ENCODE peak calls at places on chromosome 6, in eight cellular contexts. N is heart right ventricle; F is MM.1S; M is vagina; X is CD4-positive, CD25-positive, alpha-beta regulatory T cell; E is pancreas; Z is tibial nerve; K is small intestine. H is an unnamed sample. For H3K36me3, the result is how much of the 10 kb centered on the place peaks cover.

GRCh38 chr6:165767228-165767627 is 104.2 kb upstream of the PDE10A start:
- DNase-seq in N (no peak), F (no peak), M (no peak), X (no peak), E (no peak), Z (no peak), K (no peak), H (no peak)

GRCh38 chr6:133193396-133193795 is 47.8 kb upstream of the EYA4 start:
- DNase-seq in N (no peak), F (no peak), M (no peak), X (no peak), E (no peak), Z (no peak), K (no peak), H (no peak)

GRCh38 chr6:142187209-142187608 is 40.1 kb downstream of the VTA1 start:
- DNase-seq in N (peak), F (no peak), M (no peak), X (no peak), E (no peak), Z (no peak), K (peak), H (no peak)

GRCh38 chr6:1001655-1002349 is 308.9 kb upstream of the EXOC2 start:
- DNase-seq in N (no peak), F (no peak), M (no peak), X (no peak), E (no peak), Z (no peak), K (no peak), H (no peak)

GRCh38 chr6:137165375-137166246 is 7.8 kb downstream of the IL22RA2 start:
- DNase-seq in N (no peak), F (peak), M (no peak), X (no peak), E (peak), Z (no peak), K (peak), H (no peak)

GRCh38 chr6:11427827-11428245 is 109.7 kb upstream of the TMEM170B start:
- DNase-seq in N (no peak), F (no peak), M (no peak), X (no peak), E (no peak), Z (no peak), K (no peak), H (no peak)

GRCh38 chr6:45880139-45880538 is 135.5 kb downstream of the CLIC5 start:
- DNase-seq in N (no peak), F (no peak), M (no peak), X (no peak), E (no peak), Z (no peak), K (peak), H (no peak)

GRCh38 chr6:73798592-73798991 is 102.6 kb downstream of the CD109 start:
- DNase-seq in N (peak), F (no peak), M (no peak), X (no peak), E (peak), Z (peak), K (no peak), H (no peak)

GRCh38 chr6:19771753-19772336 is 65.3 kb upstream of the ID4 start:
- DNase-seq in N (no peak), F (no peak), M (no peak), X (no peak), E (no peak), Z (no peak), K (no peak), H (no peak)

GRCh38 chr6:136060759-136061158 is 189.4 kb downstream of the MTFR2 start:
- DNase-seq in N (no peak), F (no peak), M (no peak), X (no peak), E (no peak), Z (no peak), K (no peak), H (no peak)

GRCh38 chr6:15994814-15995459 is 133.9 kb upstream of the MYLIP start:
- DNase-seq in N (no peak), F (no peak), M (no peak), X (no peak), E (no peak), Z (no peak), K (no peak), H (no peak)

GRCh38 chr6:159610881-159611280 is 82.2 kb downstream of the SOD2 start:
- DNase-seq in N (no peak), F (no peak), M (no peak), X (no peak), E (no peak), Z (no peak), K (no peak), H (no peak)

GRCh38 chr6:54135665-54136370 is 24.6 kb downstream of the MLIP start:
- DNase-seq in N (no peak), F (no peak), M (no peak), X (no peak), E (no peak), Z (no peak), K (peak), H (no peak)

GRCh38 chr6:103895136-103895535 is 964.6 kb downstream of the HACE1 start:
- DNase-seq in N (no peak), F (no peak), M (no peak), X (no peak), E (no peak), Z (no peak), K (no peak), H (no peak)

GRCh38 chr6:13303668-13304017 is 24.7 kb downstream of the TBC1D7 start:
- DNase-seq in N (peak), F (peak), M (no peak), X (no peak), E (peak), Z (peak), K (peak), H (peak)

GRCh38 chr6:169627736-169628423 is 73.9 kb downstream of the WDR27 start:
- DNase-seq in N (no peak), F (no peak), M (no peak), X (no peak), E (no peak), Z (no peak), K (no peak), H (no peak)
- H3K36me3 ChIP-seq in N (under half), F (under half), M (under half), X (under half), E (under half), Z (under half), K (under half), H (under half)

GRCh38 chr6:36862164-36862847 is 12.3 kb downstream of the PPIL1 start:
- DNase-seq in N (no peak), F (no peak), M (no peak), X (no peak), E (no peak), Z (no peak), K (no peak), H (no peak)

GRCh38 chr6:36862848-36863382 is 11.7 kb downstream of the PPIL1 start:
- DNase-seq in N (no peak), F (no peak), M (no peak), X (no peak), E (no peak), Z (no peak), K (no peak), H (no peak)

GRCh38 chr6:36863670-36864540 is 10.7 kb downstream of the PPIL1 start:
- DNase-seq in N (no peak), F (no peak), M (no peak), X (no peak), E (no peak), Z (no peak), K (no peak), H (no peak)

GRCh38 chr6:36867471-36868224 is 7.0 kb downstream of the PPIL1 start:
- DNase-seq in N (no peak), F (no peak), M (no peak), X (no peak), E (no peak), Z (no peak), K (no peak), H (no peak)

GRCh38 chr6:36865835-36866234 is 8.8 kb downstream of the PPIL1 start:
- DNase-seq in N (no peak), F (no peak), M (no peak), X (no peak), E (no peak), Z (no peak), K (no peak), H (no peak)
- H3K36me3 ChIP-seq in N (under half), F (under half), M (under half), X (under half), E (under half), Z (under half), K (under half), H (under half)

DNA sequence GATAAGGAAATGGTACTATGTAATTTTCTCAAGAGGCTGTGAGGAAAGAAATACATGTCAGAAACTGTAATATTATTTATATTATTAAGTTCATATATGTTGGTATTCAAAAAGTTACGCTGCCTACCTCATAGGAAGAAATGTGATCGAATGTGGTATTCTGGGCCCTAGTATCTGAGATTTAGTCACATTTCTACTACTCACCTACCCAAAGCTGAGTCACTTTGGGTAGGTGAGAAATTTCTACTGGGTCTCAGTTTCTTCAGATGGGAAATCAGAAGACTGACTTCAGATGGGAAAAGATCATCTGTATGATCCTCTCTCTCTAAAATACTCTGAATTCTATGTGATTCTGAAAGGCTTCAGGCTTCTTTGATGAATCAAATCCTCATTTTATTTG is 411.0 kb downstream of the SYNE1 start:
- DNase-seq in N (no peak), F (no peak), M (no peak), X (no peak), E (no peak), Z (no peak), K (no peak), H (no peak)
- H3K36me3 ChIP-seq in N (under half), F (under half), M (under half), X (half or more), E (under half), Z (under half), K (under half), H (under half)

DNA sequence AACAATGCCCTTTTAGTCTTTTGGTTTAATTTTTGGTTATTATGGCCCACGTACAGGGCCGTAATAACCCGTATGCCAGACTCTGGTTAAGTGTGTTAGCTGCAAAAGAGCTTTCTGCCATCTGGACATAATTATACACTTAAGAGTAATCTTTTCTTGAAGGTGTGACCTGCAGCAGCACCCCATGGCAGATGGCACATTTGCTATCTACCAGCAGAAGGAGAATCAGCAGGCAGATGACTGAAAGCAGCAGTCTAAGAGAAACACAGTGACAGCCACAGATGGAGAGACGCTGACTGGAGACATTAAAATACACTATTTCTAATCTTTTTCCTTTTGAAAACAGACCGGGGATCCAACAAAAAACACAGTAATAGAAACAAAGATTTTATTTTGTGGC is 18.7 kb downstream of the ASF1A start:
- DNase-seq in N (no peak), F (no peak), M (no peak), X (no peak), E (no peak), Z (no peak), K (no peak), H (no peak)
- H3K36me3 ChIP-seq in N (under half), F (under half), M (under half), X (half or more), E (under half), Z (under half), K (under half), H (under half)

DNA sequence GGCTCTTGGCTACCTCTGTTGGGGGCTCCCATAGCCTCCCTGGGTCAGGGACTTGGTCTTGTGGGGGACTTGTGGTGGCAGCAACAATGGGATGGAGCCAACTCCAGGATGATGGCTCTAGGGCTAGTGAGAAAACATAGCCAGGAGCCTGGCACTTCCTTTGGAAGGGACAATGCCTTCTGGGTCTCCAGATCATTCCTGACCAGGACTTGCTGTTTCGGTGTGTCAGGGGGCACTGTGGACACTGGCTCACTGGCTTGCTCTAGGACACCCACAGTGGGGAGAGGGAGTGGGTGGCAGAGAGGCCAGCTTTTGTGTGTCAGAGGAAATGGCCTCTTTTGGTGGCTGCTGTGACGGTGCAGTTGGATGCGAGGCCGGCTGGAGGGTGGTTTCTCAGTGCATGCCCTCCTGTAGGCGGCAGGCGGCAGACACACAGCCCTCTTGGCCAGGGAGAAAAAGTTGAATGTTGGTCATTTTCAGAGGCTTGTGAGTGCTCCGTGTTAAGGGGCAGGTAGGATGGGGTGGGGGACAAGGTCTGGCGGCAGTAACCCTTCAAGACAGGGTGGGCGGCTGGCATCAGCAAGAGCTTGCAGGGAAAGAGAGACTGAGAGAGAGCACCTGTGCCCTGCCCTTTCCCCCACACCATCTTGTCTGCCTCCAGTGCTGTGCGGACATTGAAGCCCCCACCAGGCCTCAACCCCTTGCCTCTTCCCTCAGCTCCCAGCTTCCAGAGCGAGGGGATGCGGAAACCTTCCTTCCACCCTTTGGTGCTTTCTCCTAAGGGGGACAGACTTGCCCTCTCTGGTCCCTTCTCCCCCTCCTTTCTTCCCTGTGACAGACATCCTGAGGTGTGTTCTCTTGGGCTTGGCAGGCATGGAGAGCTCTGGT is 9.2 kb downstream of the VEGFA start:
- DNase-seq in N (no peak), F (no peak), M (no peak), X (no peak), E (no peak), Z (no peak), K (no peak), H (no peak)
- H3K36me3 ChIP-seq in N (under half), F (under half), M (under half), X (under half), E (under half), Z (under half), K (under half), H (under half)

GRCh38 chr6:151350442-151351145 is 40.8 kb downstream of the ZBTB2 start:
- DNase-seq in N (no peak), F (no peak), M (no peak), X (no peak), E (no peak), Z (no peak), K (peak), H (no peak)

GRCh38 chr6:151351146-151351700 is 40.1 kb downstream of the ZBTB2 start:
- DNase-seq in N (no peak), F (no peak), M (no peak), X (no peak), E (no peak), Z (no peak), K (no peak), H (no peak)

GRCh38 chr6:151352410-151353399 is 38.7 kb downstream of the ZBTB2 start:
- DNase-seq in N (no peak), F (no peak), M (no peak), X (no peak), E (no peak), Z (no peak), K (no peak), H (no peak)

GRCh38 chr6:151351731-151352130 is 39.6 kb downstream of the ZBTB2 start:
- DNase-seq in N (no peak), F (no peak), M (no peak), X (no peak), E (no peak), Z (no peak), K (no peak), H (no peak)

DNA sequence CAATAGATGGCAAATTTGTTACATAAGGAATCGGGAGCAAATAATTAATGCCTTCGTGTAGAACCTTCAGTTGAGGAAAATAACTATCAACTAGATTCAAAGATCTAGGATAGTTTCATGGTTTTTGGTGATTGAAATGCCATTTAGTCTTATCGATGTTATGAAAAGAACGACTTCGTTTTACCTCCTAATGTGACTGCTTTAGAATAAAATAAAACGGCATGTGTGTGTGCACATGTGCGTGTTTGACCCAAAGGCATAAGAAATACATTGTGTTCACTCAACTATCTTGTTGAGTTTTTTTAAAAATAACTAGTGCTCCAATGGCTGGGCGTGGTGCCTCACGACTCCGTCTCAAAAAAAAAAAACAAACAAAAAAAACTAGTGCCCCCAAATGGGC is 37.6 kb downstream of the ZBTB2 start:
- DNase-seq in N (no peak), F (no peak), M (no peak), X (no peak), E (no peak), Z (no peak), K (no peak), H (no peak)
- H3K36me3 ChIP-seq in N (under half), F (under half), M (under half), X (under half), E (under half), Z (under half), K (under half), H (under half)

DNA sequence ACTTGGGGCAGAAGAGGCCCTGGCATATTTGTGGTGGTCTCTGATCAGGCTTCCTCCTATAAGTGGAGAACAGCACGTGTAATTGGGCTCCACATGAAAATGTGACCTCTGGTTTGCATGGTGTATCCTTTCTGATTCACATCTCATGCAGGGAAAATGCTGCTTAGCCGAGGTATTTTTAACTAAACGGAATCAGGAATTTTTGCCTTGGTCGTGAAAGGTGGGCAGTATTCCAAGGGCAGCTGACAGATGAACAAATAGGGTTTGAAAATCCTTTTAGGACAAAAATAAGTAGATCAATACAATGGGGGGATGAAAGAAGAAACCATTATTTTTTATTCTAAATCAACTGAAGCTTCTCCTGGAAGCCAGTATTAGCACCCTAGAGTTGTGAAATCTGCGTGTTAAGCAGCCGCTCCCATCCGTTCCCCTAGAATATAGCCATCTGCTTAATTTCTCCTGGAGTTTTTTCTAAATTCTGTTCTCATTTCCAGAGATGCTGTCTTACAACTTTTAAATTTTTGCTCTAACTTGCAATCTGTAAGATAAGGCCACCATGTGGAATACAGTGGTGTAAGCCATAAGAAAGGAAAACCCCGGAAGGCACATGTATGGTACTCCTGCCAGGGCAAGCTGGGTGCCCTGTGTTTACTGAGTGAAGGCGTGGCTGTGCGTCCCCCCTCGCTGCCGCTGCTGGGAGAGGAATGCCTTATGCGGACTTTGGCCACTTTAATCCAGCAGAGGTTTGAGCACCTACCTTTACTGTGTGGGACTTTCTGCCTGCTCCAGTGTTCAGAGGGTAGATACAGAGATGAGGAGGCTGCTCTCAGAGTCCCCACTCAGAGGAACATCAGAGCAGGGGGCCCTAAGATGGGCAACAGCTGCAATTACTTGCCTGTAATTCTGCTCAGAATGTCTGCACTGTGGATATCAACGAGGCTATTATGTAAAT is 52.4 kb downstream of the SYNJ2 start:
- DNase-seq in N (no peak), F (no peak), M (no peak), X (no peak), E (peak), Z (no peak), K (peak), H (peak)
- H3K36me3 ChIP-seq in N (under half), F (under half), M (under half), X (under half), E (under half), Z (under half), K (under half), H (under half)

DNA sequence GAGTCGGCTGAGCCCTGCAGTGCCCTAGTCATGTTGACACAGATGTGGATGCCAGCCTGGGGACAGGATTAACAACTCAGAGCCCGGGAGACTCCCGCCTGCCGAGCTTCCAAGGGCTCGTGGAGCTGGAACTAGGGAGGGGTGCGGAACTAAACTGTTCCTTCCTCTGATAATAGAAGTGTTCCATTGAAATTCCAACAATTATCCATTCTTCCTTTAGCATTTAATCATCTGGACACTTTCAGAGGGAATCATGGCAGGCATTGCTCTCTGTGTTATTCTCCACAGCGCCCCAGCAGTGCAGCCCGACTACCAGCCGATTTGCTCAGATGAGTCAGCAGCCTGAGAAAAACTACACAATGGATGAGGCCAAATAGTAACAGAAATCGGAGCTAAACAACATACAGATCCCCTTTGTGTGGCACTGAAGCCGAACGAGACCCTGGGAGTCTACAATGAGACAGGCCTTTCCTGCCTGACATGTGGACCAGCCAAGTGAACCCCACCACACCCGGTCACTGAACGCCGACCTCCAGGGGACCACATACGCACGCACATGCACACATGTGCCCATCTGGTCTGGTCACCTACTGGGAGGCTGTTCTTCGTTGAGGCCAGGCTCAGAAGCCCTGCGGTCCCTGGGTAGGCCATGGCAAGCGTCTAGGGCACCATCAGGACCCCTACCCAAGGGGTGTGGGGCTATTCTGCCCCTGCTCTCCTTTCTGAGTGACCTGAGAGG is 238.4 kb upstream of the AFDN start:
- DNase-seq in N (no peak), F (no peak), M (peak), X (no peak), E (no peak), Z (peak), K (no peak), H (no peak)
- H3K36me3 ChIP-seq in N (under half), F (under half), M (under half), X (under half), E (under half), Z (under half), K (under half), H (under half)

GRCh38 chr6:135043364-135043763 is 11.3 kb downstream of the HBS1L start:
- DNase-seq in N (no peak), F (no peak), M (no peak), X (no peak), E (no peak), Z (no peak), K (no peak), H (no peak)
- H3K36me3 ChIP-seq in N (under half), F (under half), M (under half), X (under half), E (under half), Z (under half), K (under half), H (under half)